ENCODE peak calls at places on chromosomes 13 and 19, in six cellular contexts. K is fibroblast of lung, T is keratinocyte, B is esophagus squamous epithelium, W is AG10803, S is AG04450. E is an unnamed sample.

GRCh38 chr13:32669030-32669646 is 82.9 kb downstream of the PDS5B start:
- DNase-seq in B (no peak), T (no peak), K (peak), W (peak), S (no peak), E (peak)

GRCh38 chr19:14612657-14613056 is 29.8 kb downstream of the CLEC17A start:
- DNase-seq in B (no peak), S (no peak), T (no peak), K (no peak), W (no peak), E (no peak)

GRCh38 chr13:112446347-112446861 is 70.2 kb downstream of the SPACA7 start:
- DNase-seq in S (no peak), W (no peak), K (no peak), T (no peak), B (no peak), E (peak)

GRCh38 chr13:55664178-55664577 is 1476.5 kb upstream of the PRR20A start:
- DNase-seq in K (no peak), B (no peak), T (no peak), W (no peak), S (no peak), E (no peak)

GRCh38 chr13:94608586-94608985 is 6.9 kb downstream of the GPR180 start:
- DNase-seq in K (no peak), B (no peak), T (no peak), S (no peak), W (no peak), E (no peak)

GRCh38 chr13:32001392-32001768 is 30.2 kb upstream of the FRY start:
- DNase-seq in S (no peak), K (peak), W (peak), B (no peak), T (no peak), E (peak)

GRCh38 chr13:94494021-94494420 is 14.5 kb upstream of the DCT start:
- DNase-seq in T (no peak), B (no peak), W (no peak), K (no peak), S (no peak), E (no peak)

GRCh38 chr19:14167013-14167593 is 30.7 kb upstream of the ASF1B start:
- DNase-seq in W (no peak), S (no peak), T (no peak), B (no peak), K (no peak), E (no peak)

GRCh38 chr13:77138813-77139212 is 111.9 kb upstream of the FBXL3 start:
- DNase-seq in T (no peak), W (no peak), B (no peak), K (no peak), S (no peak), E (no peak)
- TF ChIP-seq CTCF in T (no peak), W (no peak), B (no peak), K (no peak), S (no peak), E (no peak)

GRCh38 chr13:43116242-43116641 is 92.9 kb downstream of the DNAJC15 start:
- DNase-seq in W (no peak), K (no peak), B (no peak), T (no peak), S (no peak), E (no peak)
- TF ChIP-seq CTCF in W (no peak), K (no peak), B (no peak), T (peak), S (no peak), E (peak)

GRCh38 chr19:29259153-29259552 is 46.2 kb upstream of the UQCRFS1 start:
- DNase-seq in T (no peak), W (no peak), S (no peak), B (no peak), K (no peak), E (no peak)
- TF ChIP-seq CTCF in T (peak), W (peak), S (no peak), B (no peak), K (peak), E (peak)

GRCh38 chr13:98144501-98145350 is 1.8 kb downstream of the FARP1 start:
- DNase-seq in S (peak), T (no peak), B (no peak), W (peak), K (peak), E (no peak)

GRCh38 chr13:98150836-98151489 is 8.1 kb downstream of the FARP1 start:
- DNase-seq in K (no peak), S (no peak), W (no peak), T (no peak), B (no peak), E (no peak)

GRCh38 chr13:98143601-98144500 is 957 bp downstream of the FARP1 start:
- DNase-seq in T (no peak), K (peak), S (no peak), B (no peak), W (peak), E (peak)

GRCh38 chr13:98143157-98143553 is 261 bp downstream of the FARP1 start:
- DNase-seq in S (no peak), T (no peak), B (no peak), W (no peak), K (no peak), E (peak)

DNA sequence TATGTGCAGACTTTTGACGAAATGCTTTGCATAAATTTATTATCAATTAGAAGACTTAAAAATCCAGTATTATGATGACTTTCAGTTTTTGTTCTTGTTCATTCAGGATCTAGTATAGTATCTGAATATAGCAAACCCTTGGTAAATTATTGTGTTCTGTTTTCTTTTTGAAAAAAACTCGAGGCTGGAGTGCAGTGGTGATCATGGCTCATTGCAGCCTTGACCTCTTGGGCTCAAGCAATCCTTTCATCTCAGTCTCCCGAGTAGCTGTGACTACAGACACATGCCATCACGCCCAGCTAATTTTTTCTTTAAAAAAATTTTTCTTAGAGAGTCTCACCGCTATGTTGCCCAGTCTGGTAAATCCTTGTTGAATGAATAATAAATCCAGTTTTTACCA is 4.6 kb downstream of the FARP1 start:
- DNase-seq in W (peak), T (no peak), K (no peak), B (no peak), S (no peak), E (no peak)
- TF ChIP-seq CTCF in W (no peak), T (no peak), K (no peak), B (no peak), S (no peak), E (no peak)

GRCh38 chr13:45522571-45522970 is 57.8 kb downstream of the COG3 start:
- DNase-seq in S (no peak), K (no peak), T (no peak), B (no peak), W (peak), E (no peak)
- TF ChIP-seq CTCF in S (no peak), K (no peak), T (no peak), B (no peak), W (no peak), E (no peak)